ENCODE peak calls at places on chromosomes 11 and 22, in six cellular contexts. One of them, this sample, is unnamed. For H3K36me3 and H3K27me3, the result is how much of the 10 kb centered on the place peaks cover.

GRCh38 chr22:45757068-45757467 is 85.4 kb downstream of the ATXN10 start:
- DNase-seq in CD4-positive, CD25-positive, alpha-beta regulatory T cell: no peak
- DNase-seq in spleen: no peak
- DNase-seq in body of pancreas: peak
- DNase-seq in CD4-positive, alpha-beta memory T cell: no peak
- DNase-seq in transverse colon: no peak
- DNase-seq in this sample: peak

GRCh38 chr22:20055654-20056053 is 24.4 kb upstream of the DGCR8 start:
- DNase-seq in transverse colon: no peak
- DNase-seq in spleen: no peak
- DNase-seq in CD4-positive, alpha-beta memory T cell: no peak
- DNase-seq in CD4-positive, CD25-positive, alpha-beta regulatory T cell: no peak
- DNase-seq in body of pancreas: no peak
- DNase-seq in this sample: no peak

GRCh38 chr22:17063372-17064106 is 21.3 kb upstream of the IL17RA start:
- DNase-seq in spleen: no peak
- DNase-seq in CD4-positive, alpha-beta memory T cell: no peak
- DNase-seq in CD4-positive, CD25-positive, alpha-beta regulatory T cell: no peak
- DNase-seq in body of pancreas: no peak
- DNase-seq in transverse colon: no peak
- DNase-seq in this sample: no peak

GRCh38 chr22:25143161-25144076 is 56.2 kb upstream of the CRYBB3 start:
- DNase-seq in transverse colon: no peak
- DNase-seq in CD4-positive, alpha-beta memory T cell: no peak
- DNase-seq in spleen: no peak
- DNase-seq in CD4-positive, CD25-positive, alpha-beta regulatory T cell: no peak
- DNase-seq in body of pancreas: no peak
- DNase-seq in this sample: no peak

GRCh38 chr11:65879622-65880021 is at the start of gene CTSW:
- DNase-seq in CD4-positive, CD25-positive, alpha-beta regulatory T cell: peak
- DNase-seq in spleen: peak
- DNase-seq in CD4-positive, alpha-beta memory T cell: peak
- DNase-seq in body of pancreas: no peak
- DNase-seq in transverse colon: no peak
- DNase-seq in this sample: no peak

GRCh38 chr22:44437493-44438015 is 60.5 kb downstream of the RTL6 start:
- DNase-seq in CD4-positive, CD25-positive, alpha-beta regulatory T cell: no peak
- DNase-seq in CD4-positive, alpha-beta memory T cell: no peak
- DNase-seq in spleen: peak
- DNase-seq in transverse colon: no peak
- DNase-seq in body of pancreas: no peak
- DNase-seq in this sample: peak

GRCh38 chr22:32478994-32479393 is 4.4 kb downstream of the FBXO7 start:
- DNase-seq in body of pancreas: no peak
- DNase-seq in spleen: no peak
- DNase-seq in CD4-positive, alpha-beta memory T cell: no peak
- DNase-seq in transverse colon: no peak
- DNase-seq in CD4-positive, CD25-positive, alpha-beta regulatory T cell: no peak
- DNase-seq in this sample: no peak

GRCh38 chr22:45242778-45243191 is 2.1 kb upstream of the KIAA0930 start:
- DNase-seq in body of pancreas: peak
- DNase-seq in transverse colon: peak
- DNase-seq in CD4-positive, alpha-beta memory T cell: no peak
- DNase-seq in CD4-positive, CD25-positive, alpha-beta regulatory T cell: no peak
- DNase-seq in spleen: no peak
- DNase-seq in this sample: peak

GRCh38 chr11:69848196-69848595 is 29.0 kb upstream of the FGF3 start:
- DNase-seq in transverse colon: no peak
- DNase-seq in CD4-positive, alpha-beta memory T cell: no peak
- DNase-seq in spleen: no peak
- DNase-seq in body of pancreas: no peak
- DNase-seq in CD4-positive, CD25-positive, alpha-beta regulatory T cell: no peak
- DNase-seq in this sample: no peak

GRCh38 chr11:69178819-69179482 is 23.2 kb downstream of the SMIM38 start:
- DNase-seq in body of pancreas: peak
- DNase-seq in transverse colon: no peak
- DNase-seq in CD4-positive, CD25-positive, alpha-beta regulatory T cell: no peak
- DNase-seq in CD4-positive, alpha-beta memory T cell: no peak
- DNase-seq in spleen: no peak
- DNase-seq in this sample: no peak

GRCh38 chr11:130190371-130190881 is 30.8 kb downstream of the ST14 start:
- DNase-seq in CD4-positive, alpha-beta memory T cell: no peak
- DNase-seq in CD4-positive, CD25-positive, alpha-beta regulatory T cell: no peak
- DNase-seq in transverse colon: peak
- DNase-seq in spleen: no peak
- DNase-seq in body of pancreas: no peak
- DNase-seq in this sample: no peak

GRCh38 chr11:75434051-75434450 is 1.0 kb upstream of the KLHL35 start:
- DNase-seq in CD4-positive, alpha-beta memory T cell: no peak
- DNase-seq in transverse colon: no peak
- DNase-seq in CD4-positive, CD25-positive, alpha-beta regulatory T cell: no peak
- DNase-seq in spleen: no peak
- DNase-seq in body of pancreas: no peak
- DNase-seq in this sample: no peak

GRCh38 chr11:80702264-80702663 is 1261.4 kb upstream of the TENM4 start:
- DNase-seq in transverse colon: no peak
- DNase-seq in body of pancreas: no peak
- DNase-seq in CD4-positive, alpha-beta memory T cell: no peak
- DNase-seq in spleen: no peak
- DNase-seq in CD4-positive, CD25-positive, alpha-beta regulatory T cell: no peak
- DNase-seq in this sample: no peak

GRCh38 chr11:88179141-88179540 is 3.9 kb upstream of the RAB38 start:
- DNase-seq in CD4-positive, CD25-positive, alpha-beta regulatory T cell: peak
- DNase-seq in transverse colon: no peak
- DNase-seq in spleen: no peak
- DNase-seq in body of pancreas: no peak
- DNase-seq in CD4-positive, alpha-beta memory T cell: no peak
- DNase-seq in this sample: no peak

GRCh38 chr22:34015642-34016041 is 95.4 kb upstream of the LARGE1 start:
- DNase-seq in CD4-positive, alpha-beta memory T cell: no peak
- DNase-seq in body of pancreas: no peak
- DNase-seq in spleen: no peak
- DNase-seq in CD4-positive, CD25-positive, alpha-beta regulatory T cell: no peak
- DNase-seq in transverse colon: no peak
- DNase-seq in this sample: no peak

GRCh38 chr22:43745783-43746356 is 66.2 kb downstream of the EFCAB6 start:
- DNase-seq in CD4-positive, CD25-positive, alpha-beta regulatory T cell: no peak
- DNase-seq in spleen: no peak
- DNase-seq in transverse colon: no peak
- DNase-seq in body of pancreas: no peak
- DNase-seq in CD4-positive, alpha-beta memory T cell: no peak
- DNase-seq in this sample: no peak

GRCh38 chr11:65445604-65446445 is 23.2 kb downstream of the NEAT1 start:
- DNase-seq in CD4-positive, CD25-positive, alpha-beta regulatory T cell: peak
- DNase-seq in spleen: peak
- DNase-seq in CD4-positive, alpha-beta memory T cell: no peak
- DNase-seq in transverse colon: no peak
- DNase-seq in body of pancreas: peak
- DNase-seq in this sample: no peak

GRCh38 chr11:85947431-85948272 is 92.5 kb downstream of the CCDC83 start:
- DNase-seq in body of pancreas: no peak
- DNase-seq in CD4-positive, alpha-beta memory T cell: no peak
- DNase-seq in transverse colon: no peak
- DNase-seq in CD4-positive, CD25-positive, alpha-beta regulatory T cell: peak
- DNase-seq in spleen: no peak
- DNase-seq in this sample: no peak

GRCh38 chr11:125846188-125846587 is 13.1 kb downstream of the PATE4 start:
- DNase-seq in body of pancreas: no peak
- DNase-seq in CD4-positive, alpha-beta memory T cell: no peak
- DNase-seq in spleen: no peak
- DNase-seq in transverse colon: no peak
- DNase-seq in CD4-positive, CD25-positive, alpha-beta regulatory T cell: no peak
- DNase-seq in this sample: no peak

GRCh38 chr11:19216021-19216420 is 14.2 kb upstream of the CSRP3 start:
- DNase-seq in CD4-positive, alpha-beta memory T cell: no peak
- DNase-seq in spleen: no peak
- DNase-seq in body of pancreas: no peak
- DNase-seq in transverse colon: no peak
- DNase-seq in CD4-positive, CD25-positive, alpha-beta regulatory T cell: no peak
- DNase-seq in this sample: no peak

GRCh38 chr11:10701982-10702381 is 8.4 kb upstream of the IRAG1 start:
- DNase-seq in transverse colon: no peak
- DNase-seq in body of pancreas: no peak
- DNase-seq in spleen: no peak
- DNase-seq in CD4-positive, CD25-positive, alpha-beta regulatory T cell: no peak
- DNase-seq in CD4-positive, alpha-beta memory T cell: no peak
- DNase-seq in this sample: no peak

GRCh38 chr11:102831128-102831708 is 12.2 kb downstream of the MMP3 start:
- DNase-seq in body of pancreas: peak
- DNase-seq in spleen: no peak
- DNase-seq in CD4-positive, CD25-positive, alpha-beta regulatory T cell: no peak
- DNase-seq in transverse colon: peak
- DNase-seq in CD4-positive, alpha-beta memory T cell: no peak
- DNase-seq in this sample: peak

GRCh38 chr11:83061883-83062282 is 9.8 kb downstream of the RAB30 start:
- DNase-seq in CD4-positive, alpha-beta memory T cell: no peak
- DNase-seq in body of pancreas: no peak
- DNase-seq in CD4-positive, CD25-positive, alpha-beta regulatory T cell: peak
- DNase-seq in transverse colon: no peak
- DNase-seq in spleen: no peak
- DNase-seq in this sample: no peak

GRCh38 chr11:125357551-125357950 is 138.5 kb downstream of the FEZ1 start:
- DNase-seq in spleen: no peak
- DNase-seq in CD4-positive, CD25-positive, alpha-beta regulatory T cell: no peak
- DNase-seq in body of pancreas: no peak
- DNase-seq in CD4-positive, alpha-beta memory T cell: no peak
- DNase-seq in transverse colon: no peak
- DNase-seq in this sample: no peak

GRCh38 chr22:23384451-23384850 is 195.6 kb downstream of the IGLL1 start:
- DNase-seq in spleen: no peak
- DNase-seq in transverse colon: no peak
- DNase-seq in CD4-positive, alpha-beta memory T cell: no peak
- DNase-seq in CD4-positive, CD25-positive, alpha-beta regulatory T cell: no peak
- DNase-seq in body of pancreas: no peak
- DNase-seq in this sample: peak

GRCh38 chr22:35761037-35761436 is 43.4 kb downstream of the APOL5 start:
- DNase-seq in spleen: no peak
- DNase-seq in body of pancreas: no peak
- DNase-seq in CD4-positive, alpha-beta memory T cell: no peak
- DNase-seq in CD4-positive, CD25-positive, alpha-beta regulatory T cell: no peak
- DNase-seq in transverse colon: no peak
- DNase-seq in this sample: no peak
- H3K4me3 ChIP-seq in spleen: no peak
- H3K4me3 ChIP-seq in body of pancreas: no peak
- H3K4me3 ChIP-seq in CD4-positive, alpha-beta memory T cell: no peak
- H3K4me3 ChIP-seq in CD4-positive, CD25-positive, alpha-beta regulatory T cell: no peak
- H3K4me3 ChIP-seq in transverse colon: no peak
- H3K4me3 ChIP-seq in this sample: no peak

GRCh38 chr11:36271794-36272409 is 17.3 kb downstream of the COMMD9 start:
- DNase-seq in transverse colon: no peak
- DNase-seq in CD4-positive, alpha-beta memory T cell: no peak
- DNase-seq in spleen: no peak
- DNase-seq in CD4-positive, CD25-positive, alpha-beta regulatory T cell: no peak
- DNase-seq in body of pancreas: no peak
- DNase-seq in this sample: no peak
- H3K36me3 ChIP-seq in transverse colon: under half
- H3K36me3 ChIP-seq in CD4-positive, alpha-beta memory T cell: under half
- H3K36me3 ChIP-seq in spleen: half or more
- H3K36me3 ChIP-seq in CD4-positive, CD25-positive, alpha-beta regulatory T cell: half or more
- H3K36me3 ChIP-seq in body of pancreas: under half
- H3K36me3 ChIP-seq in this sample: under half

DNA sequence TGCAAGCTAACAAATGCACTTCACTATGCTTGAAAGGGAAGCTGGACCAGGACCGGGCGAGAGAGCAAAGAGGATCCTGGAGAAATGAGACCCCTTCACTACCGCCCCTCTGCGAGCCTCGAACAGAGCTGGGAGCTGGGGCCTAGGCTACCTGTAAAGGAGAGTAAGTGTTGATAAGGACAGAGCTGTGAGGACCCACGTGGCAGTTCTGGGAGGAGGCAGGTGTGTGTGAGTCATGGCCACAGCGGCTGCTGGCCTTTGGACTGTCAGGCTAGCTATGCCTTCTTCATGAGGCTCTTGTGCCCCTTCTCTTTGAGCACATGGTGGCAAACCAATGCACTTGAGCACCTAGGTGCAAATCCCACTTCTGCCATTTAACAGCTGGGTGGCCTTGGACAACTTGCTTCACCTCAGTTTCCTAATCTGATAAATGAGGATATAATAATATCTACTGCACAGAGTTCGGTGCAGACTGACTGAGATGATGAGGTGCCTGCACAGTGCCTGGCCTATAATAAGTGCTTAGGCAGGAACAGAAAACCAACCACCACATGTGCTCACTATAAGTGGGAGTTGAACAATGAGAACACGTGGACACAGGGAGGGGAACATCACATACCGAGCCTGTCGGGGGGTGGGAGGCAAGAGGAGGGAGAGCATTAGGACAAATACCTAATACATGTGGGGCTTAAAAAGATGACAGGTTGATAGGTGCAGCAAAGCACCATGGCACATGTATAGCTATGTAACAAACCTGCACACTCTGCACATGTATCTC is 35.3 kb upstream of the KCNJ11 start:
- DNase-seq in transverse colon: peak
- DNase-seq in spleen: peak
- DNase-seq in CD4-positive, alpha-beta memory T cell: no peak
- DNase-seq in CD4-positive, CD25-positive, alpha-beta regulatory T cell: no peak
- DNase-seq in body of pancreas: peak
- DNase-seq in this sample: no peak
- H3K27me3 ChIP-seq in transverse colon: under half
- H3K27me3 ChIP-seq in spleen: under half
- H3K27me3 ChIP-seq in CD4-positive, alpha-beta memory T cell: under half
- H3K27me3 ChIP-seq in CD4-positive, CD25-positive, alpha-beta regulatory T cell: under half
- H3K27me3 ChIP-seq in body of pancreas: under half
- H3K27me3 ChIP-seq in this sample: under half

GRCh38 chr22:39147335-39148023 is 5.0 kb downstream of the CBX7 start:
- DNase-seq in CD4-positive, alpha-beta memory T cell: no peak
- DNase-seq in spleen: peak
- DNase-seq in CD4-positive, CD25-positive, alpha-beta regulatory T cell: no peak
- DNase-seq in transverse colon: no peak
- DNase-seq in body of pancreas: no peak
- DNase-seq in this sample: no peak

GRCh38 chr22:39148727-39149535 is 3.5 kb downstream of the CBX7 start:
- DNase-seq in CD4-positive, alpha-beta memory T cell: peak
- DNase-seq in spleen: peak
- DNase-seq in CD4-positive, CD25-positive, alpha-beta regulatory T cell: peak
- DNase-seq in transverse colon: peak
- DNase-seq in body of pancreas: peak
- DNase-seq in this sample: peak

GRCh38 chr22:39144101-39144815 is 8.2 kb downstream of the CBX7 start:
- DNase-seq in CD4-positive, alpha-beta memory T cell: peak
- DNase-seq in spleen: peak
- DNase-seq in CD4-positive, CD25-positive, alpha-beta regulatory T cell: peak
- DNase-seq in body of pancreas: peak
- DNase-seq in transverse colon: peak
- DNase-seq in this sample: peak

GRCh38 chr22:39148024-39148726 is 4.3 kb downstream of the CBX7 start:
- DNase-seq in CD4-positive, CD25-positive, alpha-beta regulatory T cell: no peak
- DNase-seq in CD4-positive, alpha-beta memory T cell: no peak
- DNase-seq in spleen: peak
- DNase-seq in body of pancreas: no peak
- DNase-seq in transverse colon: no peak
- DNase-seq in this sample: peak

GRCh38 chr22:39146256-39147101 is 6.0 kb downstream of the CBX7 start:
- DNase-seq in spleen: peak
- DNase-seq in body of pancreas: no peak
- DNase-seq in CD4-positive, alpha-beta memory T cell: no peak
- DNase-seq in transverse colon: no peak
- DNase-seq in CD4-positive, CD25-positive, alpha-beta regulatory T cell: no peak
- DNase-seq in this sample: no peak
- H3K4me3 ChIP-seq in spleen: peak
- H3K4me3 ChIP-seq in body of pancreas: no peak
- H3K4me3 ChIP-seq in CD4-positive, alpha-beta memory T cell: peak
- H3K4me3 ChIP-seq in transverse colon: peak
- H3K4me3 ChIP-seq in CD4-positive, CD25-positive, alpha-beta regulatory T cell: peak
- H3K4me3 ChIP-seq in this sample: no peak

This sample was measured in H7.